ENCODE peak calls at places on chromosomes 6 and 20, in five cellular contexts. One of them, this sample, is unnamed. For H3K4me1, the result is how much of the 10 kb centered on the place peaks cover.

GRCh38 chr20:39861381-39861780 is 827.7 kb downstream of the MAFB start:
- DNase-seq in HCT116: no peak
- DNase-seq in H9: no peak
- DNase-seq in fibroblast of lung: no peak
- DNase-seq in DND-41: no peak
- DNase-seq in this sample: no peak

GRCh38 chr6:52649521-52649920 is 21.4 kb upstream of the TMEM14A start:
- DNase-seq in HCT116: no peak
- DNase-seq in H9: no peak
- DNase-seq in fibroblast of lung: no peak
- DNase-seq in DND-41: no peak
- DNase-seq in this sample: no peak

GRCh38 chr6:140039343-140039742 is 664.9 kb upstream of the CITED2 start:
- DNase-seq in HCT116: no peak
- DNase-seq in DND-41: no peak
- DNase-seq in fibroblast of lung: no peak
- DNase-seq in H9: no peak
- DNase-seq in this sample: no peak

GRCh38 chr6:32410906-32411305 is 3.9 kb upstream of the BTNL2 start:
- DNase-seq in HCT116: no peak
- DNase-seq in H9: no peak
- DNase-seq in fibroblast of lung: no peak
- DNase-seq in DND-41: no peak
- DNase-seq in this sample: no peak

GRCh38 chr20:4951299-4951698 is 50.0 kb downstream of the SLC23A2 start:
- DNase-seq in H9: no peak
- DNase-seq in DND-41: no peak
- DNase-seq in HCT116: peak
- DNase-seq in fibroblast of lung: peak
- DNase-seq in this sample: peak

GRCh38 chr6:166027761-166028160 is 139.9 kb downstream of the TBXT start:
- DNase-seq in HCT116: no peak
- DNase-seq in DND-41: no peak
- DNase-seq in H9: no peak
- DNase-seq in fibroblast of lung: no peak
- DNase-seq in this sample: no peak

GRCh38 chr6:30743099-30744053 is 889 bp upstream of the FLOT1 start:
- DNase-seq in HCT116: no peak
- DNase-seq in DND-41: peak
- DNase-seq in fibroblast of lung: peak
- DNase-seq in H9: no peak
- DNase-seq in this sample: peak

GRCh38 chr6:33298773-33299236 is at the start of gene RGL2:
- DNase-seq in H9: no peak
- DNase-seq in fibroblast of lung: peak
- DNase-seq in HCT116: no peak
- DNase-seq in DND-41: peak
- DNase-seq in this sample: peak

GRCh38 chr6:85594197-85594930 is 706 bp upstream of the SNX14 start:
- DNase-seq in H9: no peak
- DNase-seq in DND-41: no peak
- DNase-seq in fibroblast of lung: peak
- DNase-seq in HCT116: no peak
- DNase-seq in this sample: no peak

GRCh38 chr6:138817799-138818198 is 21.9 kb downstream of the ECT2L start:
- DNase-seq in H9: peak
- DNase-seq in HCT116: peak
- DNase-seq in fibroblast of lung: peak
- DNase-seq in DND-41: no peak
- DNase-seq in this sample: peak

GRCh38 chr6:136752554-136752953 is 39.7 kb downstream of the MAP3K5 start:
- DNase-seq in H9: no peak
- DNase-seq in HCT116: no peak
- DNase-seq in fibroblast of lung: no peak
- DNase-seq in DND-41: no peak
- DNase-seq in this sample: no peak

GRCh38 chr6:129297592-129297991 is 412.4 kb downstream of the ARHGAP18 start:
- DNase-seq in fibroblast of lung: no peak
- DNase-seq in HCT116: no peak
- DNase-seq in DND-41: no peak
- DNase-seq in H9: no peak
- DNase-seq in this sample: no peak

GRCh38 chr6:38493929-38494547 is 145.7 kb downstream of the BTBD9 start:
- DNase-seq in DND-41: peak
- DNase-seq in fibroblast of lung: peak
- DNase-seq in H9: peak
- DNase-seq in HCT116: peak
- DNase-seq in this sample: peak

GRCh38 chr20:7806831-7807230 is 133.4 kb downstream of the HAO1 start:
- DNase-seq in fibroblast of lung: no peak
- DNase-seq in H9: no peak
- DNase-seq in DND-41: no peak
- DNase-seq in HCT116: no peak
- DNase-seq in this sample: no peak

GRCh38 chr20:38725959-38726848 is 1.9 kb downstream of the SLC32A1 start:
- DNase-seq in H9: peak
- DNase-seq in DND-41: no peak
- DNase-seq in fibroblast of lung: peak
- DNase-seq in HCT116: no peak
- DNase-seq in this sample: no peak

GRCh38 chr20:2084703-2085102 is 16.9 kb upstream of the STK35 start:
- DNase-seq in fibroblast of lung: peak
- DNase-seq in HCT116: no peak
- DNase-seq in DND-41: no peak
- DNase-seq in H9: no peak
- DNase-seq in this sample: peak

GRCh38 chr6:118558811-118559217 is 10.7 kb downstream of the PLN start:
- DNase-seq in fibroblast of lung: no peak
- DNase-seq in H9: no peak
- DNase-seq in HCT116: no peak
- DNase-seq in DND-41: peak
- DNase-seq in this sample: no peak

GRCh38 chr20:57705103-57705899 is 4.5 kb downstream of the PMEPA1 start:
- DNase-seq in HCT116: no peak
- DNase-seq in DND-41: no peak
- DNase-seq in H9: no peak
- DNase-seq in fibroblast of lung: no peak
- DNase-seq in this sample: no peak

GRCh38 chr20:43936805-43937204 is 22.2 kb downstream of the TOX2 start:
- DNase-seq in HCT116: no peak
- DNase-seq in fibroblast of lung: no peak
- DNase-seq in DND-41: no peak
- DNase-seq in H9: no peak
- DNase-seq in this sample: no peak

GRCh38 chr6:44859901-44860410 is 468.2 kb upstream of the RUNX2 start:
- DNase-seq in H9: no peak
- DNase-seq in HCT116: no peak
- DNase-seq in DND-41: no peak
- DNase-seq in fibroblast of lung: no peak
- DNase-seq in this sample: no peak

GRCh38 chr6:21098744-21099143 is 494.8 kb upstream of the SOX4 start:
- DNase-seq in fibroblast of lung: no peak
- DNase-seq in DND-41: no peak
- DNase-seq in HCT116: no peak
- DNase-seq in H9: no peak
- DNase-seq in this sample: no peak

GRCh38 chr20:12047838-12048432 is 130.2 kb downstream of the BTBD3 start:
- DNase-seq in fibroblast of lung: peak
- DNase-seq in H9: no peak
- DNase-seq in HCT116: no peak
- DNase-seq in DND-41: no peak
- DNase-seq in this sample: peak

GRCh38 chr20:19212524-19213502 is at the start of gene SLC24A3:
- DNase-seq in fibroblast of lung: peak
- DNase-seq in HCT116: no peak
- DNase-seq in DND-41: no peak
- DNase-seq in H9: peak
- DNase-seq in this sample: peak

GRCh38 chr20:37992802-37993538 is 40.3 kb downstream of the TTI1 start:
- DNase-seq in HCT116: no peak
- DNase-seq in DND-41: peak
- DNase-seq in fibroblast of lung: peak
- DNase-seq in H9: no peak
- DNase-seq in this sample: peak

GRCh38 chr20:40283689-40284088 is 405.3 kb downstream of the MAFB start:
- DNase-seq in DND-41: no peak
- DNase-seq in H9: no peak
- DNase-seq in fibroblast of lung: no peak
- DNase-seq in HCT116: no peak
- DNase-seq in this sample: no peak

GRCh38 chr6:141744194-141744925 is 388.4 kb upstream of the GJE1 start:
- DNase-seq in DND-41: no peak
- DNase-seq in fibroblast of lung: no peak
- DNase-seq in HCT116: no peak
- DNase-seq in H9: no peak
- DNase-seq in this sample: no peak

GRCh38 chr20:13337090-13337784 is 116.2 kb downstream of the ISM1 start:
- DNase-seq in H9: no peak
- DNase-seq in HCT116: no peak
- DNase-seq in DND-41: no peak
- DNase-seq in fibroblast of lung: no peak
- DNase-seq in this sample: no peak

GRCh38 chr20:63635431-63636141 is 8.7 kb upstream of the GMEB2 start:
- DNase-seq in H9: no peak
- DNase-seq in fibroblast of lung: no peak
- DNase-seq in HCT116: no peak
- DNase-seq in DND-41: peak
- DNase-seq in this sample: no peak

DNA sequence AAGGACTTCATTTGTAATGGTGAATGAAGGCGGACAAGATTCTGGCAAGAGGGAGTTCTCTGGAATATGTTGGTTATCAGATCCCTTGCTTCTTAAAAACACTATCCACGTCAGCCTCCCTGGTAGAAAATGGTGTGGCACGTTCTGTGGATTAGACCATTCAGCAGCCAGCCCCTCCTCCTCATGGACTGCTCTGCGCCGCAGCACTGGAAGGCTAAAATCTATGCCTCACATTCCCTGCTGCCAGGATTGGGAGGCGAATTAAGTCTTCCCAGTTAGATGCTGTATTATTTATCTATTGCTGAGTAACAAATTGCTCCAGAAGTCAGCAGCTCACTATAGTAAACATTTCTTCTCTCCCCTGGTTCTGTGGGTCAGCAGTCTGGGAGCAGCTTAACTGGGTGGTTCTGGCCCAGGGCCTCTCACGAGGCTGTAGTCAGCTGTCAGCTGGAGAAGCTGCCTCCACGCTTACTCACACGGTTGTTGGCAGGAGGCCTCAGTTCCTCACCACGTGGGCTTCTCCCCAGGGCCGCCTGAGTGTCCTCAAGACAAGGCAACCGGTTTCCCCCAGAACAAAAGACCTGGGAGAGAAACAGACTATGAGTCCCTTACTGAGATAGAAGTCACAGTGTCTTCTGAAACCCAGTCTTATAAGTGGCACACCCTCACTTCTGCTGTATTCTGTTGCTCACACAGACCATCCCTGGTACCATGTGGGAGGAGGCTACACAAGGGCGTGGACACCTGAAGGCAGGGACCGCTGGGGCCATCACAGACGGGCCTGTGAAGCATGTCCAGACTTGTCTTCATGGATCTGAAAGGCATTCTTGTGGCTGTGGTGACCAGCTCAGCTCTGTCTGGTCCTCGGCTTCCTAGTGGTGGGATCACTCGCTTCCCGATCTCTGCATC is 101.0 kb downstream of the NRN1 start:
- DNase-seq in H9: no peak
- DNase-seq in DND-41: no peak
- DNase-seq in HCT116: no peak
- DNase-seq in fibroblast of lung: peak
- DNase-seq in this sample: peak
- H3K4me1 ChIP-seq in H9: under half
- H3K4me1 ChIP-seq in DND-41: under half
- H3K4me1 ChIP-seq in HCT116: under half
- H3K4me1 ChIP-seq in fibroblast of lung: under half
- H3K4me1 ChIP-seq in this sample: under half

GRCh38 chr6:108618623-108619152 is 58.0 kb downstream of the FOXO3 start:
- DNase-seq in DND-41: no peak
- DNase-seq in fibroblast of lung: no peak
- DNase-seq in H9: no peak
- DNase-seq in HCT116: no peak
- DNase-seq in this sample: no peak
- H3K9ac ChIP-seq in DND-41: no peak
- H3K9ac ChIP-seq in fibroblast of lung: no peak
- H3K9ac ChIP-seq in H9: no peak
- H3K9ac ChIP-seq in HCT116: no peak
- H3K9ac ChIP-seq in this sample: no peak

GRCh38 chr20:3800256-3800877 is 4.3 kb downstream of the CDC25B start:
- DNase-seq in fibroblast of lung: no peak
- DNase-seq in HCT116: no peak
- DNase-seq in H9: peak
- DNase-seq in DND-41: no peak
- DNase-seq in this sample: no peak

GRCh38 chr20:3801846-3802245 is 5.7 kb downstream of the CDC25B start:
- DNase-seq in H9: no peak
- DNase-seq in fibroblast of lung: no peak
- DNase-seq in DND-41: no peak
- DNase-seq in HCT116: no peak
- DNase-seq in this sample: no peak

GRCh38 chr20:3802524-3803239 is 6.6 kb downstream of the CDC25B start:
- DNase-seq in DND-41: no peak
- DNase-seq in HCT116: no peak
- DNase-seq in fibroblast of lung: no peak
- DNase-seq in H9: no peak
- DNase-seq in this sample: no peak

GRCh38 chr20:3801299-3801698 is 5.2 kb downstream of the CDC25B start:
- DNase-seq in HCT116: no peak
- DNase-seq in fibroblast of lung: no peak
- DNase-seq in DND-41: no peak
- DNase-seq in H9: no peak
- DNase-seq in this sample: no peak

GRCh38 chr20:3800878-3801260 is 4.8 kb downstream of the CDC25B start:
- DNase-seq in HCT116: no peak
- DNase-seq in H9: no peak
- DNase-seq in fibroblast of lung: no peak
- DNase-seq in DND-41: no peak
- DNase-seq in this sample: no peak
- H3K4me1 ChIP-seq in HCT116: half or more
- H3K4me1 ChIP-seq in H9: under half
- H3K4me1 ChIP-seq in fibroblast of lung: under half
- H3K4me1 ChIP-seq in DND-41: under half
- H3K4me1 ChIP-seq in this sample: under half

DNA sequence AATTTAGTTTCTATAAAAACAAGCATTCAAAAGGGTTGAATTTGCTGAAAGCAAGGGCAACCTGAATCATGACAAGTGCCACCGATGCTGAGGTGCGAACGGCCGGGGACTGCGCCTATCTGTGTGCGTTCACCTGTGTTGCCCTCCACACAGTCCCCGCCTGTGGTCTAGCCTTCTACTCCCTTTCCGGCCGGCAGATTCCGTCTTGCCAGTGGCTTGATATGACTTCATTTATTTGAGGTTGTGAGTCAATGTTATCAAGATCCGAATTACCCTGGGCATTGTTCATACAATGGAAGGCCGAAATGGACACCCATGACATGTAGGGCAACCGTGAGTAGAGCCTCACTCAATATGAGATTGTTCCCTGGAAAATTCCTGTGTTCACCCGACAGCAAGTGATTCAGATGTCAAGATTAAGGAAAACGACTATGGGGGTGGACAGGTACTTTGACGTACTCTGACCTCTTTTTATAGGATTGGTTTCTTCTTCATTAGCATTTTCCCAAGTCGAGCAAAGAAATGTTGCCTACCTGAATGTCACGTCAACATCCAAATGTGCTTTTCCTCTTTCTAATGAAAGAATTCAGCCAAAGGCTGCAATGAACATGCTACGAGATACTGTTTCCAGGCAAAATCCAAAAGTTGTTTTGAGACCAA is 41.1 kb upstream of the NEDD9 start:
- DNase-seq in fibroblast of lung: no peak
- DNase-seq in H9: no peak
- DNase-seq in DND-41: no peak
- DNase-seq in HCT116: no peak
- DNase-seq in this sample: no peak
- H3K9ac ChIP-seq in fibroblast of lung: no peak
- H3K9ac ChIP-seq in H9: no peak
- H3K9ac ChIP-seq in DND-41: no peak
- H3K9ac ChIP-seq in HCT116: no peak
- H3K9ac ChIP-seq in this sample: no peak